ENCODE peak calls at places on chromosomes 3 and 15, in ten cellular contexts. U is activated T-cell treated with anti-CD3 and anti-CD28 coated beads, Interleukin-2, amount 50 U/mL, for 72 hours; X is activated naive CD8-positive, alpha-beta T cell treated with anti-CD3 and anti-CD28 coated beads, Interleukin-2, amount 50 U/mL, for 24 hours; G is naive B cell; M is central memory CD8-positive, alpha-beta T cell; P is IMR-90; S is CD4-positive, alpha-beta T cell; W is omental fat pad; Q is left ventricle myocardium superior; E is body of pancreas. C is an unnamed sample.

GRCh38 chr3:32421991-32422859 is 30.6 kb downstream of the CMTM7 start:
- ATAC-seq in M (no peak), W (peak), Q (peak), U (no peak), E (peak), S (no peak), X (no peak), G (no peak), P (peak), C (no peak)

GRCh38 chr3:70233812-70234211 is 78.6 kb downstream of the MDFIC2 start:
- ATAC-seq in U (no peak), S (no peak), X (no peak), Q (no peak), E (no peak), W (no peak), P (no peak), M (no peak), G (no peak), C (no peak)

GRCh38 chr3:172156309-172156998 is 117.1 kb downstream of the FNDC3B start:
- ATAC-seq in M (no peak), E (peak), S (no peak), W (no peak), X (no peak), Q (peak), P (no peak), G (no peak), U (no peak), C (no peak)

GRCh38 chr15:27897481-27897880 is 201.6 kb downstream of the OCA2 start:
- ATAC-seq in X (no peak), S (no peak), U (no peak), P (no peak), E (no peak), Q (no peak), W (no peak), G (no peak), M (no peak), C (no peak)

GRCh38 chr3:190003730-190004129 is 117.0 kb downstream of the P3H2 start:
- ATAC-seq in M (no peak), G (no peak), X (no peak), S (no peak), P (peak), E (peak), U (no peak), W (peak), Q (no peak), C (no peak)

GRCh38 chr3:20141841-20142240 is 44.2 kb downstream of the SGO1 start:
- ATAC-seq in X (no peak), P (peak), Q (peak), G (no peak), S (no peak), W (peak), E (peak), M (no peak), U (no peak), C (no peak)

GRCh38 chr3:120683213-120683612 is 1.2 kb upstream of the HGD start:
- ATAC-seq in X (no peak), W (no peak), E (no peak), S (no peak), G (no peak), U (no peak), Q (peak), P (no peak), M (no peak), C (no peak)

GRCh38 chr15:34655198-34655770 is 71.8 kb upstream of the GOLGA8B start:
- ATAC-seq in W (no peak), M (no peak), U (no peak), G (no peak), P (no peak), Q (no peak), X (no peak), E (no peak), S (no peak), C (no peak)

GRCh38 chr15:67267440-67267839 is 12.9 kb downstream of the IQCH start:
- ATAC-seq in E (no peak), S (no peak), U (no peak), G (no peak), X (no peak), W (no peak), P (no peak), Q (no peak), M (no peak), C (no peak)

GRCh38 chr3:124576565-124577493 is 153.4 kb upstream of the UMPS start:
- ATAC-seq in S (no peak), G (no peak), P (no peak), W (no peak), M (no peak), Q (peak), E (no peak), X (no peak), U (no peak), C (no peak)

GRCh38 chr3:183038764-183039163 is 58.4 kb upstream of the DCUN1D1 start:
- ATAC-seq in U (no peak), M (no peak), G (no peak), Q (no peak), W (no peak), E (peak), S (no peak), P (no peak), X (no peak), C (no peak)

GRCh38 chr3:37216597-37217097 is 42.3 kb upstream of the LRRFIP2 start:
- ATAC-seq in P (no peak), M (peak), E (no peak), X (peak), W (no peak), Q (no peak), G (no peak), U (no peak), S (peak), C (peak)

GRCh38 chr15:89837830-89838178 is 23.2 kb upstream of the ANPEP start:
- ATAC-seq in M (no peak), W (no peak), S (no peak), Q (peak), P (no peak), E (peak), G (no peak), X (no peak), U (no peak), C (no peak)

GRCh38 chr3:194375921-194376570 is 6.5 kb upstream of the LRRC15 start:
- ATAC-seq in G (no peak), E (no peak), P (no peak), S (no peak), X (no peak), Q (no peak), M (no peak), U (no peak), W (no peak), C (no peak)

GRCh38 chr3:15757824-15758223 is 40.0 kb downstream of the ANKRD28 start:
- ATAC-seq in U (no peak), M (no peak), Q (no peak), G (no peak), E (no peak), W (no peak), P (no peak), X (no peak), S (no peak), C (no peak)

GRCh38 chr3:99747915-99748314 is 69.7 kb upstream of the CMSS1 start:
- ATAC-seq in X (no peak), P (peak), E (no peak), Q (no peak), M (no peak), G (no peak), W (no peak), U (no peak), S (no peak), C (no peak)

GRCh38 chr3:13357074-13357473 is 63.0 kb downstream of the NUP210 start:
- ATAC-seq in G (no peak), E (no peak), W (no peak), U (no peak), M (no peak), Q (no peak), X (no peak), S (no peak), P (no peak), C (no peak)

GRCh38 chr3:11514191-11514770 is 129.4 kb downstream of the VGLL4 start:
- ATAC-seq in S (no peak), E (peak), Q (peak), W (peak), M (no peak), P (peak), X (no peak), U (no peak), G (no peak), C (no peak)

GRCh38 chr15:75817151-75817935 is 25.9 kb upstream of the UBE2Q2 start:
- ATAC-seq in W (no peak), S (peak), U (peak), M (no peak), G (no peak), Q (no peak), X (peak), E (no peak), P (peak), C (peak)

GRCh38 chr3:41710646-41711388 is 251.1 kb downstream of the ULK4 start:
- ATAC-seq in P (peak), E (no peak), W (no peak), Q (no peak), M (no peak), X (no peak), G (no peak), S (no peak), U (no peak), C (no peak)

GRCh38 chr3:53534996-53535395 is 40.6 kb downstream of the CACNA1D start:
- ATAC-seq in U (no peak), S (no peak), G (no peak), E (peak), M (no peak), Q (no peak), X (no peak), P (no peak), W (no peak), C (no peak)

C was measured in activated CD4-positive, CD25-positive, alpha-beta regulatory T cell treated with anti-CD3 and anti-CD28 coated beads, Interleukin-2, amount 50 U/mL, for 24 hours.